ENCODE peak calls at places on chromosomes 3 and 15, in six cellular contexts. V is GM04504, G is SK-N-SH, Q is iPS DF 6.9, L is islet precursor cell, R is amniotic epithelial cell. N is an unnamed sample.

GRCh38 chr3:184785106-184785505 is 26.9 kb upstream of the VPS8 start:
- DNase-seq in R (no peak), V (no peak), G (peak; percentile 5), L (no peak), Q (no peak), N (no peak)

GRCh38 chr3:127680146-127680661 is 7.5 kb downstream of the ABTB1 start:
- DNase-seq in G (no peak), Q (no peak), R (no peak), V (no peak), L (peak; percentile 34), N (no peak)

GRCh38 chr15:68631621-68632051 is 52.8 kb downstream of the CORO2B start:
- DNase-seq in R (no peak), Q (no peak), V (no peak), G (no peak), L (peak; percentile 67), N (peak; percentile 92)

GRCh38 chr3:48188266-48189201 is at the start of gene CDC25A:
- DNase-seq in R (peak; percentile 98), L (peak; percentile 99), V (peak; percentile 98), G (peak; percentile 96), Q (peak; percentile 98), N (peak; percentile 100)

GRCh38 chr15:52143862-52144261 is 31.3 kb upstream of the BCL2L10 start:
- DNase-seq in Q (no peak), G (no peak), L (peak; percentile 95), V (peak; percentile 85), R (peak; percentile 98), N (peak; percentile 94)

GRCh38 chr15:63070681-63071129 is 28.2 kb downstream of the TPM1 start:
- DNase-seq in G (no peak), R (peak; percentile 95), L (peak; percentile 53), V (no peak), Q (no peak), N (no peak)

GRCh38 chr3:102662223-102662622 is 227.4 kb downstream of the ZPLD1 start:
- DNase-seq in L (no peak), G (no peak), Q (no peak), V (no peak), R (no peak), N (no peak)

GRCh38 chr3:100264242-100264641 is 3.5 kb downstream of the TBC1D23 start:
- DNase-seq in Q (no peak), V (no peak), G (no peak), R (no peak), L (no peak), N (no peak)

GRCh38 chr3:124209426-124209825 is 217.5 kb upstream of the ROPN1 start:
- DNase-seq in G (no peak), V (no peak), R (peak; percentile 26), L (peak; percentile 22), Q (no peak), N (no peak)

GRCh38 chr3:99789322-99789721 is 28.3 kb upstream of the CMSS1 start:
- DNase-seq in L (peak; percentile 63), R (peak; percentile 71), Q (no peak), V (peak; percentile 28), G (peak; percentile 62), N (peak; percentile 29)

GRCh38 chr3:192835818-192836468 is 81.7 kb downstream of the MB21D2 start:
- DNase-seq in L (no peak), Q (no peak), V (no peak), G (no peak), R (peak; percentile 97), N (peak; percentile 40)

GRCh38 chr3:120693439-120694172 is 11.6 kb upstream of the HGD start:
- DNase-seq in L (no peak), Q (no peak), G (no peak), R (peak; percentile 74), V (peak; percentile 17), N (no peak)

GRCh38 chr3:181458857-181459256 is 252.9 kb upstream of the SOX2 start:
- DNase-seq in G (no peak), V (no peak), Q (no peak), L (no peak), R (no peak), N (no peak)

GRCh38 chr15:68313501-68314390 is 36.2 kb downstream of the FEM1B start:
- DNase-seq in G (peak; percentile 18), V (no peak), R (no peak), L (peak; percentile 45), Q (no peak), N (no peak)

GRCh38 chr3:16665282-16665741 is 60.1 kb upstream of the DAZL start:
- DNase-seq in V (peak; percentile 7), G (no peak), L (peak; percentile 85), Q (no peak), R (no peak), N (peak; percentile 94)

GRCh38 chr15:99213187-99213811 is 36.1 kb downstream of the TTC23 start:
- DNase-seq in L (peak; percentile 80), V (peak; percentile 37), Q (peak; percentile 9), R (peak; percentile 58), G (peak; percentile 66), N (peak; percentile 61)

GRCh38 chr3:31010491-31010890 is 116.0 kb upstream of the GADL1 start:
- DNase-seq in L (no peak), R (peak; percentile 63), V (no peak), G (no peak), Q (no peak), N (no peak)

GRCh38 chr3:188349276-188349962 is 195.5 kb downstream of the LPP start:
- DNase-seq in L (peak; percentile 59), G (no peak), V (no peak), Q (no peak), R (peak; percentile 46), N (peak; percentile 52)

GRCh38 chr3:126083138-126083445 is 832 bp downstream of the SLC41A3 start:
- DNase-seq in R (no peak), L (no peak), G (no peak), V (no peak), Q (no peak), N (peak; percentile 4)

GRCh38 chr15:88650556-88650955 is 11.7 kb downstream of the ISG20 start:
- DNase-seq in L (no peak), Q (no peak), G (no peak), V (no peak), R (no peak), N (no peak)

GRCh38 chr15:47788685-47789084 is 71.4 kb downstream of the SEMA6D start:
- DNase-seq in L (no peak), G (no peak), Q (no peak), R (no peak), V (no peak), N (no peak)

GRCh38 chr3:155312781-155313180 is 19.3 kb upstream of the STRIT1 start:
- DNase-seq in Q (no peak), R (no peak), L (no peak), V (no peak), G (no peak), N (no peak)

GRCh38 chr15:100713163-100713867 is 110.9 kb downstream of the ASB7 start:
- DNase-seq in G (no peak), Q (no peak), V (peak; percentile 60), L (peak; percentile 86), R (peak; percentile 95), N (peak; percentile 66)

GRCh38 chr3:136932518-136932917 is 25.3 kb upstream of the IL20RB start:
- DNase-seq in V (no peak), R (peak; percentile 46), L (no peak), G (no peak), Q (no peak), N (no peak)

GRCh38 chr15:28873006-28873405 is 12.8 kb upstream of the APBA2 start:
- DNase-seq in Q (no peak), L (no peak), V (no peak), G (no peak), R (no peak), N (no peak)

GRCh38 chr3:58383476-58383875 is 50.2 kb downstream of the PDHB start:
- DNase-seq in R (peak; percentile 77), Q (no peak), L (no peak), V (no peak), G (no peak), N (no peak)

GRCh38 chr3:188049890-188050530 is 103.9 kb upstream of the LPP start:
- DNase-seq in V (no peak), R (no peak), L (no peak), Q (no peak), G (no peak), N (no peak)

GRCh38 chr3:34106879-34107278 is 308.4 kb downstream of the PDCD6IP start:
- DNase-seq in Q (peak; percentile 43), L (peak; percentile 82), V (no peak), G (peak; percentile 10), R (no peak), N (peak; percentile 84)